ENCODE peak calls at places on chromosomes 11 and 22, in four cellular contexts. H is cardiac fibroblast, G is head of caudate nucleus, F is iris pigment epithelial cell. E is an unnamed sample.

GRCh38 chr22:41030891-41031290 is 61.5 kb upstream of the EP300 start:
- DNase-seq in H (peak), G (no peak), F (peak), E (peak)

GRCh38 chr11:114553642-114554041 is 6.0 kb downstream of the NXPE1 start:
- DNase-seq in H (peak), G (no peak), F (peak), E (no peak)

GRCh38 chr11:95692526-95693270 is 96.9 kb downstream of the FAM76B start:
- DNase-seq in H (peak), G (no peak), F (peak), E (peak)

GRCh38 chr11:72631806-72632731 is 42.2 kb downstream of the PDE2A start:
- DNase-seq in H (peak), G (peak), F (no peak), E (no peak)

GRCh38 chr11:1192741-1193325 is 30.0 kb upstream of the MUC5B start:
- DNase-seq in H (no peak), G (no peak), F (no peak), E (no peak)

GRCh38 chr22:40285508-40285907 is 60.8 kb upstream of the ADSL start:
- DNase-seq in H (no peak), G (no peak), F (no peak), E (no peak)

GRCh38 chr11:122105009-122105828 is 10.8 kb downstream of the BLID start:
- DNase-seq in H (no peak), G (peak), F (peak), E (peak)

GRCh38 chr11:124113890-124114289 is 1.4 kb upstream of the VWA5A start:
- DNase-seq in H (no peak), G (no peak), F (peak), E (no peak)

GRCh38 chr11:113587318-113587739 is 112.1 kb upstream of the DRD2 start:
- DNase-seq in H (peak), G (no peak), F (no peak), E (peak)

GRCh38 chr11:2987881-2988280 is 4.2 kb downstream of the NAP1L4 start:
- DNase-seq in H (no peak), G (no peak), F (peak), E (no peak)

E was measured in astrocyte.